ENCODE peak calls at places on chromosomes 7 and 10, in five cellular contexts. One of them, this sample, is unnamed.

GRCh38 chr7:148472406-148472805 is 118.2 kb upstream of the C7orf33 start:
- DNase-seq in HepG2: no peak
- DNase-seq in H1: no peak
- DNase-seq in IMR-90: no peak
- DNase-seq in K562: no peak
- DNase-seq in this sample: no peak

GRCh38 chr7:129110575-129111376 is 33.7 kb upstream of the TSPAN33 start:
- DNase-seq in HepG2: peak; percentile 18
- DNase-seq in H1: no peak
- DNase-seq in IMR-90: no peak
- DNase-seq in K562: peak; percentile 59
- DNase-seq in this sample: peak; percentile 29

GRCh38 chr10:132618158-132618924 is 80.8 kb downstream of the INPP5A start:
- DNase-seq in IMR-90: peak; percentile 46
- DNase-seq in HepG2: no peak
- DNase-seq in K562: no peak
- DNase-seq in H1: no peak
- DNase-seq in this sample: no peak

GRCh38 chr10:86226801-86227201 is 139.8 kb downstream of the GRID1 start:
- DNase-seq in IMR-90: no peak
- DNase-seq in K562: no peak
- DNase-seq in H1: no peak
- DNase-seq in HepG2: no peak
- DNase-seq in this sample: no peak

GRCh38 chr7:157522189-157522588 is 185.4 kb downstream of the DNAJB6 start:
- DNase-seq in K562: no peak
- DNase-seq in HepG2: no peak
- DNase-seq in IMR-90: no peak
- DNase-seq in H1: no peak
- DNase-seq in this sample: no peak

GRCh38 chr7:131194070-131194865 is 133.4 kb upstream of the MKLN1 start:
- DNase-seq in IMR-90: no peak
- DNase-seq in K562: no peak
- DNase-seq in H1: no peak
- DNase-seq in HepG2: no peak
- DNase-seq in this sample: no peak

GRCh38 chr7:43511029-43511428 is 71.9 kb upstream of the STK17A start:
- DNase-seq in K562: peak; percentile 6
- DNase-seq in HepG2: peak; percentile 49
- DNase-seq in H1: no peak
- DNase-seq in IMR-90: no peak
- DNase-seq in this sample: peak; percentile 17

GRCh38 chr10:117754770-117755510 is 212.4 kb downstream of the EMX2 start:
- DNase-seq in IMR-90: no peak
- DNase-seq in HepG2: no peak
- DNase-seq in K562: no peak
- DNase-seq in H1: no peak
- DNase-seq in this sample: no peak

GRCh38 chr7:43513236-43513635 is 69.7 kb upstream of the STK17A start:
- DNase-seq in H1: no peak
- DNase-seq in HepG2: no peak
- DNase-seq in K562: no peak
- DNase-seq in IMR-90: no peak
- DNase-seq in this sample: no peak

GRCh38 chr10:32149257-32149955 is 93.2 kb upstream of the KIF5B start:
- DNase-seq in K562: peak; percentile 48
- DNase-seq in HepG2: no peak
- DNase-seq in H1: no peak
- DNase-seq in IMR-90: peak; percentile 87
- DNase-seq in this sample: peak; percentile 66

GRCh38 chr7:92669616-92670153 is 79.5 kb upstream of the FAM133B start:
- DNase-seq in HepG2: no peak
- DNase-seq in IMR-90: peak; percentile 28
- DNase-seq in K562: no peak
- DNase-seq in H1: no peak
- DNase-seq in this sample: no peak

GRCh38 chr10:59047957-59048618 is 128.4 kb upstream of the PHYHIPL start:
- DNase-seq in IMR-90: no peak
- DNase-seq in K562: no peak
- DNase-seq in H1: no peak
- DNase-seq in HepG2: no peak
- DNase-seq in this sample: no peak

GRCh38 chr7:111424768-111425167 is 137.5 kb downstream of the IMMP2L start:
- DNase-seq in IMR-90: peak; percentile 23
- DNase-seq in K562: no peak
- DNase-seq in HepG2: peak; percentile 54
- DNase-seq in H1: no peak
- DNase-seq in this sample: no peak

GRCh38 chr7:36474283-36475010 is 84.8 kb downstream of the ANLN start:
- DNase-seq in H1: no peak
- DNase-seq in HepG2: no peak
- DNase-seq in IMR-90: peak; percentile 41
- DNase-seq in K562: peak; percentile 64
- DNase-seq in this sample: no peak

GRCh38 chr10:78460204-78460603 is 426.5 kb downstream of the RPS24 start:
- DNase-seq in K562: peak; percentile 33
- DNase-seq in H1: no peak
- DNase-seq in IMR-90: no peak
- DNase-seq in HepG2: no peak
- DNase-seq in this sample: no peak

GRCh38 chr7:138980575-138981285 is 459 bp downstream of the KIAA1549 start:
- DNase-seq in IMR-90: no peak
- DNase-seq in HepG2: no peak
- DNase-seq in K562: no peak
- DNase-seq in H1: no peak
- DNase-seq in this sample: no peak

GRCh38 chr10:43691503-43691902 is 42.8 kb upstream of the ZNF32 start:
- DNase-seq in K562: no peak
- DNase-seq in HepG2: no peak
- DNase-seq in H1: no peak
- DNase-seq in IMR-90: peak; percentile 23
- DNase-seq in this sample: no peak

GRCh38 chr10:88227342-88228018 is 355.6 kb downstream of the RNLS start:
- DNase-seq in K562: peak; percentile 50
- DNase-seq in H1: no peak
- DNase-seq in HepG2: no peak
- DNase-seq in IMR-90: peak; percentile 85
- DNase-seq in this sample: no peak

GRCh38 chr10:6416892-6417512 is 163.1 kb downstream of the PRKCQ start:
- DNase-seq in IMR-90: peak; percentile 57
- DNase-seq in K562: peak; percentile 69
- DNase-seq in HepG2: peak; percentile 35
- DNase-seq in H1: no peak
- DNase-seq in this sample: peak; percentile 75

GRCh38 chr7:106018566-106019338 is 55.7 kb downstream of the CDHR3 start:
- DNase-seq in H1: no peak
- DNase-seq in K562: peak; percentile 91
- DNase-seq in IMR-90: peak; percentile 70
- DNase-seq in HepG2: no peak
- DNase-seq in this sample: no peak

GRCh38 chr7:38215115-38215514 is 37.1 kb downstream of the STARD3NL start:
- DNase-seq in H1: no peak
- DNase-seq in HepG2: peak; percentile 7
- DNase-seq in IMR-90: no peak
- DNase-seq in K562: no peak
- DNase-seq in this sample: no peak

GRCh38 chr7:159144756-159145543 is at the start of gene VIPR2:
- DNase-seq in H1: no peak
- DNase-seq in IMR-90: no peak
- DNase-seq in HepG2: no peak
- DNase-seq in K562: no peak
- DNase-seq in this sample: no peak

GRCh38 chr7:55065511-55066229 is 46.9 kb downstream of the EGFR start:
- DNase-seq in K562: no peak
- DNase-seq in H1: no peak
- DNase-seq in IMR-90: peak; percentile 94
- DNase-seq in HepG2: peak; percentile 82
- DNase-seq in this sample: peak; percentile 67

GRCh38 chr7:158885624-158886023 is 29.3 kb downstream of the DYNC2I1 start:
- DNase-seq in IMR-90: peak; percentile 6
- DNase-seq in K562: peak; percentile 43
- DNase-seq in HepG2: peak; percentile 12
- DNase-seq in H1: no peak
- DNase-seq in this sample: peak; percentile 41

GRCh38 chr7:1985071-1985470 is 247.7 kb downstream of the MAD1L1 start:
- DNase-seq in HepG2: no peak
- DNase-seq in IMR-90: no peak
- DNase-seq in K562: no peak
- DNase-seq in H1: no peak
- DNase-seq in this sample: no peak

GRCh38 chr7:37771342-37771741 is 77.1 kb upstream of the NME8 start:
- DNase-seq in IMR-90: no peak
- DNase-seq in H1: no peak
- DNase-seq in HepG2: no peak
- DNase-seq in K562: no peak
- DNase-seq in this sample: no peak

GRCh38 chr10:43255644-43256431 is 11.0 kb downstream of the RASGEF1A start:
- DNase-seq in K562: peak; percentile 74
- DNase-seq in H1: no peak
- DNase-seq in HepG2: peak; percentile 24
- DNase-seq in IMR-90: no peak
- DNase-seq in this sample: peak; percentile 34

GRCh38 chr7:150448789-150449147 is 1.7 kb upstream of the GIMAP8 start:
- DNase-seq in H1: peak; percentile 47
- DNase-seq in HepG2: peak; percentile 23
- DNase-seq in K562: peak; percentile 87
- DNase-seq in IMR-90: peak; percentile 55
- DNase-seq in this sample: peak; percentile 84

GRCh38 chr7:128862571-128863432 is at the start of gene ATP6V1F:
- DNase-seq in IMR-90: peak; percentile 96
- DNase-seq in K562: peak; percentile 100
- DNase-seq in H1: peak; percentile 97
- DNase-seq in HepG2: peak; percentile 93
- DNase-seq in this sample: peak; percentile 98

GRCh38 chr7:24521917-24522583 is 51.2 kb upstream of the PALS2 start:
- DNase-seq in K562: no peak
- DNase-seq in H1: no peak
- DNase-seq in HepG2: no peak
- DNase-seq in IMR-90: no peak
- DNase-seq in this sample: no peak

GRCh38 chr10:88828310-88828709 is 23.3 kb downstream of the ANKRD22 start:
- DNase-seq in IMR-90: peak; percentile 38
- DNase-seq in HepG2: no peak
- DNase-seq in K562: no peak
- DNase-seq in H1: no peak
- DNase-seq in this sample: no peak

GRCh38 chr10:51876528-51876927 is 177.1 kb upstream of the CSTF2T start:
- DNase-seq in H1: no peak
- DNase-seq in K562: no peak
- DNase-seq in HepG2: no peak
- DNase-seq in IMR-90: no peak
- DNase-seq in this sample: no peak

GRCh38 chr10:77456414-77456813 is 181.2 kb downstream of the KCNMA1 start:
- DNase-seq in IMR-90: peak; percentile 7
- DNase-seq in H1: no peak
- DNase-seq in HepG2: no peak
- DNase-seq in K562: no peak
- DNase-seq in this sample: no peak

GRCh38 chr7:69213882-69214281 is 384.4 kb upstream of the AUTS2 start:
- DNase-seq in H1: no peak
- DNase-seq in K562: no peak
- DNase-seq in HepG2: no peak
- DNase-seq in IMR-90: no peak
- DNase-seq in this sample: peak; percentile 37
- TF ChIP-seq MAFK in H1: no peak
- TF ChIP-seq MAFK in K562: no peak
- TF ChIP-seq MAFK in HepG2: no peak
- TF ChIP-seq MAFK in IMR-90: no peak
- TF ChIP-seq MAFK in this sample: no peak

GRCh38 chr10:70806841-70807240 is 8.9 kb upstream of the SGPL1 start:
- DNase-seq in IMR-90: no peak
- DNase-seq in K562: no peak
- DNase-seq in HepG2: no peak
- DNase-seq in H1: no peak
- DNase-seq in this sample: no peak

GRCh38 chr10:70801854-70802253 is 13.9 kb upstream of the SGPL1 start:
- DNase-seq in K562: no peak
- DNase-seq in IMR-90: no peak
- DNase-seq in HepG2: no peak
- DNase-seq in H1: no peak
- DNase-seq in this sample: no peak

GRCh38 chr10:70805619-70806215 is 10.0 kb upstream of the SGPL1 start:
- DNase-seq in H1: no peak
- DNase-seq in IMR-90: no peak
- DNase-seq in HepG2: no peak
- DNase-seq in K562: no peak
- DNase-seq in this sample: no peak

GRCh38 chr10:70804424-70804814 is 11.3 kb upstream of the SGPL1 start:
- DNase-seq in H1: no peak
- DNase-seq in K562: no peak
- DNase-seq in IMR-90: no peak
- DNase-seq in HepG2: peak; percentile 51
- DNase-seq in this sample: no peak

GRCh38 chr10:70803768-70804423 is 11.9 kb upstream of the SGPL1 start:
- DNase-seq in IMR-90: no peak
- DNase-seq in K562: no peak
- DNase-seq in H1: no peak
- DNase-seq in HepG2: no peak
- DNase-seq in this sample: no peak
- TF ChIP-seq MAFK in IMR-90: no peak
- TF ChIP-seq MAFK in K562: no peak
- TF ChIP-seq MAFK in H1: no peak
- TF ChIP-seq MAFK in HepG2: no peak
- TF ChIP-seq MAFK in this sample: no peak

DNA sequence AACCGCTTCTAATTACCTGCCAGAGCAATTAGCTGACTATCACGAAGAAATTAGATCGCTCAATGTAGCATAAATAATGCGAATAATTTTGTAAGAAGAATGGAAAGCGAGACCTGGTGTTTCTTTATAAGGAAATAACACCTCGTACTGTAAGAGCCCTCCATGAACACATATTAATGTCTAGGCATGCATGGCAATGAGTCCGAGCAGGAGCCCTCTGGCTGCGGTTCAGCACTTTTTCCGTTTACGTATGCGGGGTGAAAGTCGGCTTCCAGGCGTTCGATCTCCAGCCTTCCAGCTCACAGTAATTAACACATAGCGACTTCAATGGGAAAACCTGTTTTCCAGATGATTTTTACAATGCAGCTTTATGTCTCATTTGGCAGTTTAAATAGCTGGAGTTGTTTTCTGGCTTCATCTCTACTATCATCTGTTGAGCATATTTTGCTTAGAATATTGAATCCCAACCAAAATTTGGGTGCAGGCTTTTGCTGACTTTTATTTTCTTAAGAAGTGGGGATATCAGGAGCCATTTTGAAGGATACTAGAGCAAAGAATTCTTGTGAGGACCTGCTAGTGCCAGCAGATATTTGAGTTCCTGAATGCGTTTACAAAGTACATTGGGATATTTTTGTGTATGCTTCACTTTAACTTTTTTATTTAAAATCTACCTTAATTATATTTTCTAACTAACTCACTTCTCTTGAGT is 7.2 kb upstream of the SP8 start:
- DNase-seq in HepG2: no peak
- DNase-seq in IMR-90: no peak
- DNase-seq in H1: no peak
- DNase-seq in K562: peak; percentile 27
- DNase-seq in this sample: no peak
- TF ChIP-seq MAFK in HepG2: no peak
- TF ChIP-seq MAFK in IMR-90: no peak
- TF ChIP-seq MAFK in H1: no peak
- TF ChIP-seq MAFK in K562: no peak
- TF ChIP-seq MAFK in this sample: no peak

GRCh38 chr7:76291346-76292205 is 10.9 kb upstream of the HSPB1 start:
- DNase-seq in HepG2: peak; percentile 88
- DNase-seq in H1: peak; percentile 91
- DNase-seq in K562: peak; percentile 96
- DNase-seq in IMR-90: peak; percentile 99
- DNase-seq in this sample: peak; percentile 96
- TF ChIP-seq MAFK in HepG2: no peak
- TF ChIP-seq MAFK in H1: no peak
- TF ChIP-seq MAFK in K562: peak; percentile 8
- TF ChIP-seq MAFK in IMR-90: no peak
- TF ChIP-seq MAFK in this sample: no peak

This sample was measured in A549.